ENCODE peak calls at places on chromosomes 16 and 17, in five cellular contexts. V is anterior cingulate cortex; W is CD8-positive, alpha-beta T cell; Z is stimulated activated CD4-positive, alpha-beta T cell treated with anti-CD3 and anti-CD28 coated beads, Interleukin-12 subunit alpha, Interleukin-12 subunit beta, amount 100 ng/mL, for 4 hours; K is HCEC 1CT. A is an unnamed sample.

GRCh38 chr16:17565605-17566004 is 94.8 kb upstream of the XYLT1 start:
- DNase-seq in V (no peak), W (no peak), Z (no peak), K (no peak), A (no peak)

GRCh38 chr17:68909066-68909465 is 46.1 kb downstream of the ABCA8 start:
- DNase-seq in V (no peak), W (no peak), Z (no peak), K (peak; percentile 86), A (no peak)

GRCh38 chr16:54193656-54194007 is 93.0 kb downstream of the IRX3 start:
- DNase-seq in V (peak; percentile 35), W (no peak), Z (peak; percentile 12), K (peak; percentile 49), A (no peak)

GRCh38 chr17:76264425-76264754 is 758 bp upstream of the UBALD2 start:
- DNase-seq in V (no peak), W (no peak), Z (no peak), K (no peak), A (no peak)

GRCh38 chr17:43673516-43674323 is 12.0 kb upstream of the MEOX1 start:
- DNase-seq in V (peak; percentile 8), W (peak; percentile 59), Z (peak; percentile 77), K (peak; percentile 52), A (peak; percentile 69)

GRCh38 chr16:22848451-22848850 is 34.5 kb downstream of the HS3ST2 start:
- DNase-seq in V (no peak), W (no peak), Z (no peak), K (no peak), A (no peak)

GRCh38 chr17:48103379-48103715 is 2.1 kb upstream of the CBX1 start:
- DNase-seq in V (no peak), W (no peak), Z (no peak), K (no peak), A (no peak)

GRCh38 chr17:41965694-41966375 is 760 bp upstream of the CNP start:
- DNase-seq in V (peak; percentile 66), W (peak; percentile 70), Z (peak; percentile 58), K (peak; percentile 23), A (peak; percentile 66)

GRCh38 chr17:67256075-67256732 is 11.2 kb upstream of the HELZ start:
- DNase-seq in V (no peak), W (no peak), Z (no peak), K (no peak), A (no peak)

GRCh38 chr16:3935921-3936320 is 55.4 kb upstream of the CREBBP start:
- DNase-seq in V (no peak), W (no peak), Z (no peak), K (no peak), A (no peak)

GRCh38 chr17:8122923-8123694 is 797 bp downstream of the HES7 start:
- DNase-seq in V (no peak), W (no peak), Z (peak; percentile 49), K (peak; percentile 28), A (no peak)

GRCh38 chr16:72536673-72537435 is 364.9 kb upstream of the PMFBP1 start:
- DNase-seq in V (no peak), W (no peak), Z (no peak), K (peak; percentile 60), A (no peak)

GRCh38 chr16:67035364-67035763 is 6.4 kb downstream of the CBFB start:
- DNase-seq in V (no peak), W (no peak), Z (no peak), K (no peak), A (no peak)

GRCh38 chr17:35914354-35914753 is 16.2 kb downstream of the RDM1 start:
- DNase-seq in V (no peak), W (no peak), Z (no peak), K (no peak), A (no peak)

GRCh38 chr17:47730681-47731080 is 2.4 kb upstream of the TBX21 start:
- DNase-seq in V (no peak), W (no peak), Z (no peak), K (no peak), A (no peak)

GRCh38 chr17:57124053-57124452 is 39.0 kb downstream of the AKAP1 start:
- DNase-seq in V (no peak), W (no peak), Z (no peak), K (no peak), A (no peak)

GRCh38 chr17:4945176-4945943 is 3.0 kb downstream of the PFN1 start:
- DNase-seq in V (no peak), W (peak; percentile 79), Z (peak; percentile 78), K (peak; percentile 94), A (peak; percentile 57)

GRCh38 chr17:22443061-22443460 is 750.7 kb downstream of the KCNJ18 start:
- DNase-seq in V (no peak), W (no peak), Z (no peak), K (no peak), A (no peak)

GRCh38 chr16:69406780-69407331 is 17.6 kb upstream of the CYB5B start:
- DNase-seq in V (no peak), W (no peak), Z (no peak), K (no peak), A (no peak)

GRCh38 chr17:37478187-37478586 is 11.5 kb upstream of the DUSP14 start:
- DNase-seq in V (no peak), W (no peak), Z (no peak), K (peak; percentile 66), A (no peak)

GRCh38 chr16:84841787-84842300 is 22.1 kb downstream of the CRISPLD2 start:
- DNase-seq in V (no peak), W (no peak), Z (no peak), K (no peak), A (no peak)

GRCh38 chr16:31361201-31362110 is 6.5 kb downstream of the ITGAX start:
- DNase-seq in V (no peak), W (no peak), Z (no peak), K (no peak), A (no peak)

GRCh38 chr16:77723108-77723514 is 797 bp downstream of the NUDT7 start:
- DNase-seq in V (peak; percentile 27), W (no peak), Z (peak; percentile 3), K (peak; percentile 50), A (no peak)

GRCh38 chr17:67281053-67281452 is 36.1 kb upstream of the HELZ start:
- DNase-seq in V (no peak), W (no peak), Z (no peak), K (no peak), A (no peak)

GRCh38 chr17:49687878-49688491 is 10.1 kb upstream of the SPOP start:
- DNase-seq in V (no peak), W (no peak), Z (no peak), K (peak; percentile 57), A (peak; percentile 60)

GRCh38 chr17:82217530-82218204 is 5.0 kb upstream of the CCDC57 start:
- DNase-seq in V (no peak), W (no peak), Z (no peak), K (peak; percentile 93), A (no peak)

GRCh38 chr16:78444-79145 is 570 bp downstream of the MPG start:
- DNase-seq in V (no peak), W (no peak), Z (no peak), K (no peak), A (no peak)

GRCh38 chr16:22751104-22751667 is 62.8 kb upstream of the HS3ST2 start:
- DNase-seq in V (no peak), W (no peak), Z (no peak), K (no peak), A (no peak)

GRCh38 chr16:87702325-87702811 is 63.4 kb downstream of the KLHDC4 start:
- DNase-seq in V (no peak), W (peak; percentile 34), Z (peak; percentile 24), K (peak; percentile 7), A (no peak)

GRCh38 chr17:31743767-31744166 is 115.3 kb downstream of the COPRS start:
- DNase-seq in V (no peak), W (no peak), Z (no peak), K (no peak), A (no peak)

GRCh38 chr17:5584383-5584951 is at the start of gene NLRP1:
- DNase-seq in V (peak; percentile 32), W (peak; percentile 98), Z (peak; percentile 85), K (peak; percentile 95), A (peak; percentile 96)

GRCh38 chr16:9661336-9661735 is 520.9 kb downstream of the GRIN2A start:
- DNase-seq in V (no peak), W (no peak), Z (no peak), K (no peak), A (no peak)

GRCh38 chr16:2981177-2981898 is 1.1 kb upstream of the PKMYT1 start:
- DNase-seq in V (no peak), W (no peak), Z (no peak), K (no peak), A (no peak)

GRCh38 chr17:40694584-40694983 is 9.0 kb downstream of the KRT24 start:
- DNase-seq in V (no peak), W (no peak), Z (no peak), K (no peak), A (no peak)